ENCODE peak calls at places on chromosomes 11 and 22, in seven cellular contexts. P is heart left ventricle; N is activated gamma-delta T cell treated with Interleukin-2 at 50 U/mL for 16 hours; D is stimulated activated CD4-positive, alpha-beta T cell treated with anti-CD3 and anti-CD28 coated beads, Interleukin-2, amount 100 ng/mL, for 24 hours; E is HS-5; M is naive thymus-derived CD8-positive, alpha-beta T cell; W is HuH-7.5. Z is an unnamed sample.

GRCh38 chr11:73464347-73464746 is 88.1 kb downstream of the RELT start:
- DNase-seq in P (no peak), N (no peak), D (no peak), E (no peak), M (no peak), W (no peak), Z (no peak)

GRCh38 chr11:60367009-60367408 is 11.3 kb upstream of the MS4A7 start:
- DNase-seq in P (no peak), N (no peak), D (no peak), E (no peak), M (no peak), W (no peak), Z (no peak)

GRCh38 chr22:37410174-37411055 is 16.9 kb downstream of the ELFN2 start:
- DNase-seq in P (no peak), N (no peak), D (no peak), E (no peak), M (no peak), W (no peak), Z (no peak)

GRCh38 chr11:99069831-99070444 is 49.2 kb downstream of the CNTN5 start:
- DNase-seq in P (no peak), N (no peak), D (no peak), E (peak; percentile 42), M (no peak), W (no peak), Z (no peak)

GRCh38 chr11:31509017-31509411 is 408 bp downstream of the IMMP1L start:
- DNase-seq in P (no peak), N (no peak), D (no peak), E (no peak), M (no peak), W (no peak), Z (no peak)

GRCh38 chr11:101127699-101128570 is 1.7 kb downstream of the PGR start:
- DNase-seq in P (peak; percentile 62), N (no peak), D (no peak), E (no peak), M (no peak), W (no peak), Z (peak; percentile 59)

GRCh38 chr22:49994361-49995058 is 18.1 kb downstream of the IL17REL start:
- DNase-seq in P (no peak), N (no peak), D (no peak), E (no peak), M (no peak), W (no peak), Z (peak; percentile 50)

GRCh38 chr22:31872209-31872608 is 72.1 kb upstream of the YWHAH start:
- DNase-seq in P (no peak), N (no peak), D (no peak), E (no peak), M (no peak), W (no peak), Z (no peak)

GRCh38 chr11:120284272-120284671 is 40.8 kb upstream of the TLCD5 start:
- DNase-seq in P (no peak), N (no peak), D (no peak), E (no peak), M (no peak), W (peak; percentile 11), Z (no peak)

GRCh38 chr11:11000546-11001283 is 142.9 kb upstream of the ZBED5 start:
- DNase-seq in P (no peak), N (no peak), D (no peak), E (no peak), M (no peak), W (no peak), Z (no peak)

GRCh38 chr11:84722583-84723108 is 904.5 kb downstream of the DLG2 start:
- DNase-seq in P (no peak), N (no peak), D (no peak), E (no peak), M (no peak), W (no peak), Z (no peak)

GRCh38 chr11:117259417-117259816 is 26.9 kb downstream of the RNF214 start:
- DNase-seq in P (no peak), N (no peak), D (no peak), E (no peak), M (no peak), W (no peak), Z (no peak)

GRCh38 chr11:70928854-70929598 is 323.4 kb downstream of the SHANK2 start:
- DNase-seq in P (no peak), N (no peak), D (no peak), E (no peak), M (no peak), W (no peak), Z (no peak)

GRCh38 chr11:35905901-35906661 is 37.8 kb upstream of the LDLRAD3 start:
- DNase-seq in P (no peak), N (no peak), D (no peak), E (no peak), M (no peak), W (no peak), Z (no peak)

GRCh38 chr11:64089493-64089892 is 53.8 kb downstream of the FLRT1 start:
- DNase-seq in P (no peak), N (no peak), D (no peak), E (no peak), M (no peak), W (no peak), Z (no peak)

GRCh38 chr22:38353701-38354100 is 36.5 kb upstream of the CSNK1E start:
- DNase-seq in P (no peak), N (no peak), D (no peak), E (no peak), M (no peak), W (no peak), Z (peak; percentile 51)

GRCh38 chr11:43177938-43178337 is 133.9 kb upstream of the API5 start:
- DNase-seq in P (no peak), N (no peak), D (no peak), E (no peak), M (no peak), W (no peak), Z (no peak)

GRCh38 chr11:4068962-4069361 is 25.6 kb upstream of the RRM1 start:
- DNase-seq in P (no peak), N (no peak), D (no peak), E (no peak), M (no peak), W (no peak), Z (no peak)

GRCh38 chr22:24473278-24473677 is 21.9 kb upstream of the UPB1 start:
- DNase-seq in P (no peak), N (no peak), D (no peak), E (no peak), M (no peak), W (no peak), Z (no peak)

GRCh38 chr22:16609548-16610261 is 17.1 kb upstream of the CCT8L2 start:
- DNase-seq in P (no peak), N (no peak), D (no peak), E (no peak), M (no peak), W (no peak), Z (no peak)

GRCh38 chr11:73206751-73207280 is 11.3 kb upstream of the P2RY2 start:
- DNase-seq in P (no peak), N (no peak), D (no peak), E (no peak), M (no peak), W (no peak), Z (no peak)

GRCh38 chr11:107856180-107856980 is 2.2 kb downstream of the SLC35F2 start:
- DNase-seq in P (no peak), N (no peak), D (no peak), E (no peak), M (no peak), W (no peak), Z (no peak)

GRCh38 chr11:86141645-86142569 is 73.0 kb upstream of the PICALM start:
- DNase-seq in P (no peak), N (no peak), D (no peak), E (no peak), M (no peak), W (no peak), Z (no peak)

GRCh38 chr22:35558031-35558430 is 17.4 kb downstream of the RASD2 start:
- DNase-seq in P (no peak), N (no peak), D (no peak), E (no peak), M (no peak), W (no peak), Z (no peak)

GRCh38 chr11:45355706-45356041 is 69.5 kb upstream of the SYT13 start:
- DNase-seq in P (no peak), N (no peak), D (no peak), E (no peak), M (no peak), W (no peak), Z (no peak)

GRCh38 chr11:20566591-20567434 is 32.6 kb upstream of the SLC6A5 start:
- DNase-seq in P (no peak), N (no peak), D (no peak), E (no peak), M (no peak), W (no peak), Z (no peak)

GRCh38 chr22:26547426-26547825 is 35.2 kb upstream of the TFIP11 start:
- DNase-seq in P (no peak), N (peak; percentile 10), D (peak; percentile 19), E (no peak), M (no peak), W (no peak), Z (no peak)

GRCh38 chr11:44258190-44258489 is 51.8 kb downstream of the ALX4 start:
- DNase-seq in P (no peak), N (no peak), D (no peak), E (no peak), M (no peak), W (no peak), Z (no peak)

GRCh38 chr11:78208257-78209165 is 19.8 kb downstream of the USP35 start:
- DNase-seq in P (no peak), N (no peak), D (no peak), E (no peak), M (no peak), W (no peak), Z (peak; percentile 52)

GRCh38 chr22:46945481-46945880 is 183.0 kb downstream of the TBC1D22A start:
- DNase-seq in P (no peak), N (no peak), D (no peak), E (no peak), M (no peak), W (no peak), Z (no peak)

GRCh38 chr22:45534339-45535192 is 31.9 kb downstream of the FBLN1 start:
- DNase-seq in P (no peak), N (no peak), D (no peak), E (no peak), M (no peak), W (no peak), Z (no peak)

GRCh38 chr22:30028731-30029130 is 51.5 kb upstream of the HORMAD2 start:
- DNase-seq in P (no peak), N (no peak), D (no peak), E (no peak), M (no peak), W (no peak), Z (peak; percentile 60)

GRCh38 chr11:34242037-34242625 is 115.7 kb downstream of the ABTB2 start:
- DNase-seq in P (no peak), N (no peak), D (no peak), E (no peak), M (no peak), W (no peak), Z (no peak)

GRCh38 chr11:75035911-75036536 is 47.3 kb downstream of the NEU3 start:
- DNase-seq in P (no peak), N (no peak), D (no peak), E (no peak), M (no peak), W (no peak), Z (no peak)

GRCh38 chr11:125728969-125729368 is 17.1 kb upstream of the PATE1 start:
- DNase-seq in P (no peak), N (no peak), D (no peak), E (no peak), M (no peak), W (no peak), Z (no peak)

GRCh38 chr11:93850585-93851018 is at the start of gene VSTM5:
- DNase-seq in P (no peak), N (no peak), D (no peak), E (no peak), M (no peak), W (no peak), Z (no peak)

GRCh38 chr22:45962431-45962712 is 14.6 kb downstream of the WNT7B start:
- DNase-seq in P (no peak), N (no peak), D (no peak), E (no peak), M (no peak), W (no peak), Z (no peak)

GRCh38 chr22:35552186-35552842 is 11.7 kb downstream of the RASD2 start:
- DNase-seq in P (no peak), N (peak; percentile 81), D (peak; percentile 82), E (no peak), M (peak; percentile 74), W (no peak), Z (no peak)